ENCODE peak calls at places on chromosomes 6 and 20, in four cellular contexts. B, J, Y and L are unnamed samples.

GRCh38 chr20:62141397-62142251 is 1.6 kb downstream of the PSMA7 start:
- DNase-seq in B (no peak), J (no peak), Y (peak; percentile 41), L (peak; percentile 35)

GRCh38 chr20:46060975-46061374 is 28.8 kb downstream of the NCOA5 start:
- DNase-seq in B (no peak), J (no peak), Y (no peak), L (no peak)

GRCh38 chr6:90411292-90411781 is 114.7 kb upstream of the BACH2 start:
- DNase-seq in B (no peak), J (no peak), Y (peak; percentile 46), L (no peak)

GRCh38 chr20:64065973-64066341 is 3.0 kb downstream of the TCEA2 start:
- DNase-seq in B (no peak), J (peak; percentile 46), Y (peak; percentile 46), L (no peak)

GRCh38 chr20:25470045-25470444 is 62.6 kb downstream of the GINS1 start:
- DNase-seq in B (peak; percentile 23), J (no peak), Y (no peak), L (no peak)

GRCh38 chr20:41391587-41392001 is 25.0 kb upstream of the EMILIN3 start:
- DNase-seq in B (no peak), J (no peak), Y (no peak), L (no peak)

GRCh38 chr6:155224031-155224451 is 39.8 kb upstream of the CLDN20 start:
- DNase-seq in B (no peak), J (no peak), Y (no peak), L (no peak)

GRCh38 chr20:54467622-54468021 is 7.8 kb upstream of the DOK5 start:
- DNase-seq in B (no peak), J (no peak), Y (no peak), L (no peak)

GRCh38 chr6:14921170-14921569 is 324.7 kb upstream of the JARID2 start:
- DNase-seq in B (no peak), J (peak; percentile 84), Y (no peak), L (no peak)

GRCh38 chr20:2691127-2691526 is 1.5 kb upstream of the EBF4 start:
- DNase-seq in B (no peak), J (no peak), Y (no peak), L (no peak)

GRCh38 chr20:62276448-62276847 is 26.3 kb upstream of the ADRM1 start:
- DNase-seq in B (no peak), J (no peak), Y (no peak), L (no peak)

GRCh38 chr20:64049887-64050260 is 435 bp upstream of the SOX18 start:
- DNase-seq in B (no peak), J (no peak), Y (no peak), L (peak; percentile 48)

GRCh38 chr6:148398244-148398643 is 55.6 kb downstream of the SASH1 start:
- DNase-seq in B (no peak), J (no peak), Y (no peak), L (no peak)

GRCh38 chr6:116144590-116144989 is 18.7 kb upstream of the COL10A1 start:
- DNase-seq in B (no peak), J (no peak), Y (no peak), L (no peak)

GRCh38 chr20:45275327-45275726 is 21.0 kb upstream of the SLPI start:
- DNase-seq in B (no peak), J (no peak), Y (no peak), L (no peak)

GRCh38 chr6:161922631-161923119 is 648.8 kb upstream of the AGPAT4 start:
- DNase-seq in B (no peak), J (no peak), Y (no peak), L (no peak)

GRCh38 chr20:674936-675452 is 608 bp downstream of the SCRT2 start:
- DNase-seq in B (no peak), J (no peak), Y (no peak), L (no peak)

GRCh38 chr6:107496041-107496440 is 6.1 kb downstream of the SOBP start:
- DNase-seq in B (no peak), J (no peak), Y (no peak), L (no peak)

DNA sequence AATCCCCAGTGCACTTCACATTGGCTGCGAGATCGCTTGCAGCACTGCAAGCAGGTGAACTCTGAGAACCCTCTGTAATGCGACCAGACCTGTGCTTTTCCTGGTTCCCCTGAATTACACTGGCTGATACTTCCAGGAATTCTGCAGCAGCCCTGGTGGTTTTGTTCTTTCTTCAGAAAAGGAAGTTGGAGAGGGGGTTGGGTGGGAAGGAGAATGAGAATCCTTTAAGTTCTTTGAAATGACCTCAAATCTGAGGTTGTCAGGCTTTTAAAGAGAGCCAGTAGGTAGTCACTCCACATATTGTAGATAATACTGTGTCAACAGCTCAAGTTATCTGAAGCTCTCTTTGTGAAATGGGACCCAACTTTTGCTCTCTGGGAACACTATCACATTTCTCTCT is 62.4 kb downstream of the GCNT2 start:
- DNase-seq in B (no peak), J (no peak), Y (no peak), L (no peak)
- H3K4me3 ChIP-seq in B (no peak overlapping the region), J (no peak overlapping the region), Y (no peak overlapping the region), L (no peak overlapping the region)

DNA sequence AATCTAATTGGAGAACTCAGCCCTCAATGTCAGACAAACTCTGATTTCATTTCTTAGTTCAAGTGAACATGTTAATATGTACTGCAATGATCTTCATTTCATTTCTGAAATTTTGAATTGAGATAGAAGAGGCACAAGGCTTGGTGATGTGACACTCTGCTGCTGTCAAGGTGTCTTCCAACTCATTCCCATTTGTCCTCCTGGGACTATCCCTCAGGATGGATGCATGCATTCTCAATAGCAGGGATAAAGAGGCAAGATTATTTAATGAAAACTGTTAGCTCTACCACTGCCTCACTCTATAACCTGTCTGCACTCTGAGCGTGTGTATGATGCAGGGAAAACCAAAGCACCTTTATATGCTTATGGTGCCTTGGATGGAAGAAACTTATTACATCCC is 78.7 kb downstream of the PLCB1 start:
- DNase-seq in B (no peak), J (no peak), Y (no peak), L (no peak)
- H3K4me1 ChIP-seq in B (peaks cover 9% of the 10 kb centered on the region), J (no peaks in the 10 kb centered on the region), Y (peaks cover 15% of the 10 kb centered on the region), L (peaks cover 7% of the 10 kb centered on the region)

DNA sequence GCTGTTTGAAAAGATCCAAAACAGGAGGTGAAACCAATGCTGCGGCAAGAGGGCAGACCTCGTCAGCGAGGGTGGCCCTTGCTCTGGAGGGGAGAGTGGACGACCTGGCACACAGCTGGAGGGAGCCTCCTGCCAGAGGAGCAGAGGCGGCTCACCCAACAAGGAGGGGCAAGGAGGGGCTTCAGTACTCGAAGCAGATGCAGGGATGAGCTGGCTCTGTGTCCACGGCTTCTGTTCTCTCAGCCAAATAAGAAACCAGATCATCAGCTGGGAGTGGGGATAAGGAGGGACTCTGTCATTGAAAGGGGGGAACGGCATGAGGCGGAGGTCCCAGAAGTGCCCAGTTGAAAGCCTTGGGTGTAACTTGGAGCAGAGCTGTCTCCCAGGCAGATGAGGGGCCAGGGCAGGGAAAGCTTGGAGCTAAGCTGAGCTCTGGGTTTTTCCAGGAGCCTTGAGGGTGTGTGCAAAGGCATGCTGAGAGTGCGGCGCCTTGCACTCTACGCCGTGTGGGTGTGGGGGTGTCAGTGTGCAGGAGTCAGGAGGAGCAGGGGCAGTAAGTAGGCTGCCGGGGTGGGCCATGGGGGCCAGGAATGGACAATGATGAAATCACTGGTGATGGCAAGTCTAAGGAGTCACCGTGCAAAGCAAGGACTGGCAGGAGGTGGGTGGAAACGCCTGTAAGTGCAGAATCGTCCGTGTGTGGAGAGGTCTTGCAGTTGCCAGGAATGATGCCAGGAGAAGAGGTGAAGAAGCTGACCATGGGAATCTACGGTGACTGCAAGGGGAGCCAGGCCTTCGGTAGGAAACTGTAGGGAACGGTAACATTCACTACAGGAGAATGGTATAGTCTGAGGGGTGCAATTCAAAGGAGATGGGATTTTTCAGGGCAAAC is 85.4 kb upstream of the FOXQ1 start:
- DNase-seq in B (no peak), J (peak; percentile 39), Y (no peak), L (no peak)
- H3K4me3 ChIP-seq in B (no peak overlapping the region), J (no peak overlapping the region), Y (no peak overlapping the region), L (no peak overlapping the region)

DNA sequence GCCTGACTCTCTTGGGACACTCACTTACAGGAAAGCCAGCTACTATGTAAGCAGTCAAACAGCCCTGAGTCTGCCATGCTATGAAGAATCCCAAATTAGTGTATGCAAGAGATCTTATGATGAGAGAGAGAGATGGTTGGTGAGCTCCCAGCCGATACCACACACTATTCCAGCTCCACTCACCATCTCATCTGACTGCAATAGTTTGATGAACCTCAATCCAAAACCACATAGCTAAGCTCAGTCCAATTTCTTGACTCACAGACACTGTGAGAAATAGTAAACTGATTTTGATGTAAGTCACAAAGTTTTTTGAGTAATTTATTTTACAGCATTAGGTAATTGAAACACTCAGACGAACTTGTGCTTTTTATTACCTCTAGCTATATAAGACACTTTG is 441.4 kb downstream of the COL12A1 start:
- DNase-seq in B (no peak), J (no peak), Y (no peak), L (no peak)
- H3K4me1 ChIP-seq in B (no peaks in the 10 kb centered on the region), J (no peaks in the 10 kb centered on the region), Y (no peaks in the 10 kb centered on the region), L (no peaks in the 10 kb centered on the region)

GRCh38 chr20:56624786-56625681 is 4.1 kb upstream of the TFAP2C start:
- DNase-seq in B (no peak), J (peak; percentile 74), Y (no peak), L (peak; percentile 88)
- H3K4me3 ChIP-seq in B (no peak overlapping the region), J (no peak overlapping the region), Y (no peak overlapping the region), L (peak overlapping the region; percentile 80)